ENCODE peak calls at places on chromosome 15, in four cellular contexts. F, U, O and Y are unnamed samples.

GRCh38 chr15:65791335-65792129 is 561 bp downstream of the DENND4A start:
- DNase-seq in F (peak; percentile 73), U (no peak), O (peak; percentile 85), Y (peak; percentile 61)

GRCh38 chr15:36808401-36809160 is 229.2 kb downstream of the CDIN1 start:
- DNase-seq in F (no peak), U (no peak), O (no peak), Y (no peak)

GRCh38 chr15:61829514-61829889 is 230.7 kb downstream of the VPS13C start:
- DNase-seq in F (no peak), U (no peak), O (no peak), Y (no peak)

GRCh38 chr15:77180270-77180669 is 109.4 kb upstream of the TSPAN3 start:
- DNase-seq in F (no peak), U (no peak), O (no peak), Y (no peak)

GRCh38 chr15:60982249-60982932 is 246.7 kb downstream of the RORA start:
- DNase-seq in F (no peak), U (no peak), O (no peak), Y (no peak)

GRCh38 chr15:79593119-79593869 is 161.2 kb downstream of the MINAR1 start:
- DNase-seq in F (no peak), U (no peak), O (no peak), Y (peak; percentile 15)

GRCh38 chr15:65414841-65415621 is 7.7 kb downstream of the IGDCC4 start:
- DNase-seq in F (peak; percentile 79), U (no peak), O (peak; percentile 58), Y (no peak)

GRCh38 chr15:70362911-70363310 is 265.2 kb upstream of the TLE3 start:
- DNase-seq in F (no peak), U (no peak), O (peak; percentile 40), Y (no peak)

GRCh38 chr15:75043509-75044257 is 20.3 kb downstream of the PPCDC start:
- DNase-seq in F (peak; percentile 97), U (peak; percentile 59), O (peak; percentile 98), Y (peak; percentile 97)

GRCh38 chr15:97168704-97169475 is 791.6 kb upstream of the ARRDC4 start:
- DNase-seq in F (no peak), U (no peak), O (no peak), Y (no peak)

GRCh38 chr15:26864664-26865191 is 2.1 kb upstream of the GABRA5 start:
- DNase-seq in F (no peak), U (no peak), O (no peak), Y (no peak)

GRCh38 chr15:38668433-38669159 is 104.0 kb upstream of the RASGRP1 start:
- DNase-seq in F (no peak), U (no peak), O (no peak), Y (no peak)

GRCh38 chr15:76196286-76196948 is 114.9 kb downstream of the ETFA start:
- DNase-seq in F (peak; percentile 91), U (no peak), O (peak; percentile 76), Y (no peak)

GRCh38 chr15:39748276-39748675 is 34.4 kb downstream of the FSIP1 start:
- DNase-seq in F (no peak), U (no peak), O (no peak), Y (no peak)

GRCh38 chr15:31279221-31280036 is 47.2 kb upstream of the KLF13 start:
- DNase-seq in F (peak; percentile 47), U (no peak), O (no peak), Y (peak; percentile 21)

GRCh38 chr15:22915866-22916515 is 64.2 kb downstream of the CYFIP1 start:
- DNase-seq in F (no peak), U (no peak), O (no peak), Y (no peak)

GRCh38 chr15:88974392-88974791 is 61.2 kb upstream of the MFGE8 start:
- DNase-seq in F (no peak), U (no peak), O (no peak), Y (no peak)

GRCh38 chr15:75460646-75461045 is 9.2 kb upstream of the SIN3A start:
- DNase-seq in F (no peak), U (no peak), O (no peak), Y (no peak)

GRCh38 chr15:50944692-50945091 is 36.2 kb downstream of the AP4E1 start:
- DNase-seq in F (no peak), U (no peak), O (no peak), Y (no peak)

GRCh38 chr15:75346796-75347221 is at the start of gene NEIL1:
- DNase-seq in F (peak; percentile 48), U (no peak), O (no peak), Y (peak; percentile 46)

GRCh38 chr15:76206325-76206976 is 104.8 kb downstream of the ETFA start:
- DNase-seq in F (peak; percentile 90), U (no peak), O (peak; percentile 71), Y (peak; percentile 58)

GRCh38 chr15:31501074-31501473 is 174.4 kb downstream of the KLF13 start:
- DNase-seq in F (no peak), U (no peak), O (no peak), Y (peak; percentile 16)

GRCh38 chr15:79656151-79656797 is 224.1 kb downstream of the MINAR1 start:
- DNase-seq in F (no peak), U (no peak), O (no peak), Y (no peak)

GRCh38 chr15:26882616-26883365 is 15.9 kb downstream of the GABRA5 start:
- DNase-seq in F (no peak), U (no peak), O (no peak), Y (no peak)

GRCh38 chr15:61339526-61339925 is 110.4 kb upstream of the RORA start:
- DNase-seq in F (no peak), U (no peak), O (no peak), Y (no peak)

DNA sequence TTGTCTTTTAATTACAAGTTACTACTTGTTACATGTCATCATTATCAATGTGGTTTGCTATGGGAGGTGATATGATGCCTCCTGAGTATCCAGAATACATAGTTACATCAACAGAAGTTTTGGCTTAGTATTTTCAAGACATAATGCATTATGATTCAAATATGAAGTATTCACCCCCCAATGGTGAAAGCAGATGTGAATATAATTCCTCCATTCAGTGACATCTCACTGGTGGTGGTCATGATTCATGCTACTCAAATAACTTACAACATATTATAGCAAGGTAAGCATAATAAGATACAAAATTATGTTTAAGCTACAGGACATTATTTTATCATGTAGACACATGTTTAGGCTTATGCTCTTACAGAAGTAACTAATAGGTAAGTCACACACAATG is 34.9 kb upstream of the TTBK2 start:
- DNase-seq in F (no peak), U (no peak), O (no peak), Y (no peak)
- H3K27ac ChIP-seq in F (no peak overlapping the region), U (no peak overlapping the region), O (no peak overlapping the region), Y (no peak overlapping the region)

DNA sequence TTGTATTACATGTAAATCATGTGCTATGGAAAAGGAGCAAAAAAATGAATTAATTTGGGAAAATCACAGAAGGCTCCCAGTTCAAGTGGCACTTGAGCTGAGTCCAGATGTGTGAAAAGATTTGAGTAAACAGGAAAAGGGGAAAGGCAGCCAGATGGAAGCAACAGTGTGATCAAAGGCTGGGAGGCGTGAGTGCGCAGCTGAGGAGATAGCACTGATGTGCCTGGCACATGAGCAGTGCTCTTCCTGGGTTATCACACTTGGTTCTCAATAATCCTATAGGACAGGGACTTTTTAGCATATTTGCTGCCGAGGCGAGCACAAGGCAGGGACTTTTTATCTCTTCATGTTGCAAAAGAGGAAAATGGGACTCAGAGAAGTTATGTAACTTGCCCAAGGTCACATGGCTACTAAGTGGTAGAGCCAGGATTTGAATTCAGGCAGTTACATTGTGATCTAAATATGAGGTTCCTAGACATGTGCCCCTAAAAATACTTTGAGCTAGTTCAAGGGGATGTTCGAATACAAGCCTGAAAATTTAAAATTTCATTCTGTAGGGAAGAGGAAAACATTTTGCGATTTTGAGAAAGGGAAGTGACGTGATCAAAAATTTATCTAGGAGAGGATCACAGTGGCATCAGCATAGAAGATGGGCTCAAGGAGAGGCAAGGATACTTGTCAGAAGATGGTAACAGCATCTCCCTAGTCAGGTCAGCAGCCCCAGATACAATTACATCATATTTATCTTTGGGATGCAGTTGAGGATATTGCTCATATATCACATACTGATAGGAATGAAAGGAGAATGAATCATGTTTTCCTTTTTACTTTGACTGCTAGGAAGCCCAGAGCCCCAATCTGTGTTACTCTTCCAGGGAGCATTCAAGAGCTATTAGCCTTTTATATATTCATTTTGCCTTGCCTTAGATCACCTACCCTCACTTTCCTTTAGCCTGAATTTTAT is 39.8 kb downstream of the CORO2B start:
- DNase-seq in F (no peak), U (no peak), O (no peak), Y (no peak)
- H3K4me1 ChIP-seq in F (peaks cover 7% of the 10 kb centered on the region), U (peaks cover 4% of the 10 kb centered on the region), O (peaks cover 41% of the 10 kb centered on the region), Y (no peaks in the 10 kb centered on the region)

GRCh38 chr15:67080900-67081431 is 15.6 kb downstream of the SMAD3 start:
- DNase-seq in F (peak; percentile 83), U (peak; percentile 60), O (no peak), Y (peak; percentile 42)
- H3K4me3 ChIP-seq in F (peak overlapping the region; percentile 1), U (no peak overlapping the region), O (no peak overlapping the region), Y (no peak overlapping the region)

GRCh38 chr15:28935316-28935715 is 49.5 kb downstream of the APBA2 start:
- DNase-seq in F (no peak), U (no peak), O (no peak), Y (no peak)

GRCh38 chr15:28934645-28935044 is 48.9 kb downstream of the APBA2 start:
- DNase-seq in F (no peak), U (no peak), O (no peak), Y (no peak)

GRCh38 chr15:28937271-28937670 is 51.5 kb downstream of the APBA2 start:
- DNase-seq in F (no peak), U (no peak), O (no peak), Y (no peak)

GRCh38 chr15:28936481-28936881 is 50.7 kb downstream of the APBA2 start:
- DNase-seq in F (no peak), U (no peak), O (no peak), Y (no peak)

DNA sequence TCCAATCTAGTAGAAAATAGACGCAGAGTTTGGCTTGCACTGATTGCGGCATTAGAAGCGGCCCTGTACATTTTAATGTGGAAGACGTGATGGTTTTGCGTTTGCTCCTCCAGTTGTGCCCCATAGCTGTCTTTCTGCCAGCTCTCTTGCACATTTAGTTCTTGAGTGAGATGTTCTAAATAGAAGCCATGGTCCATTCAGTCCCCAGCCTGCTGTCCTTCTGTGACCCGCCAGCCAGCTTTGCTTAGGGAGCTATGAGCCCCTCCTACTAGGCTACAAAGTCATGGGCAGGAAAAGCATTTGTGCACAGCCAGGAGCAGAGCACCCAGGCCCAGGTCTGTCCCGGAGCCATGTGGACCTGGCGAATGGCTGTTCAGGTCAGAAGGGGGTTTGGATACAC is 50.3 kb downstream of the APBA2 start:
- DNase-seq in F (no peak), U (no peak), O (no peak), Y (no peak)
- H3K27ac ChIP-seq in F (no peak overlapping the region), U (no peak overlapping the region), O (no peak overlapping the region), Y (no peak overlapping the region)

DNA sequence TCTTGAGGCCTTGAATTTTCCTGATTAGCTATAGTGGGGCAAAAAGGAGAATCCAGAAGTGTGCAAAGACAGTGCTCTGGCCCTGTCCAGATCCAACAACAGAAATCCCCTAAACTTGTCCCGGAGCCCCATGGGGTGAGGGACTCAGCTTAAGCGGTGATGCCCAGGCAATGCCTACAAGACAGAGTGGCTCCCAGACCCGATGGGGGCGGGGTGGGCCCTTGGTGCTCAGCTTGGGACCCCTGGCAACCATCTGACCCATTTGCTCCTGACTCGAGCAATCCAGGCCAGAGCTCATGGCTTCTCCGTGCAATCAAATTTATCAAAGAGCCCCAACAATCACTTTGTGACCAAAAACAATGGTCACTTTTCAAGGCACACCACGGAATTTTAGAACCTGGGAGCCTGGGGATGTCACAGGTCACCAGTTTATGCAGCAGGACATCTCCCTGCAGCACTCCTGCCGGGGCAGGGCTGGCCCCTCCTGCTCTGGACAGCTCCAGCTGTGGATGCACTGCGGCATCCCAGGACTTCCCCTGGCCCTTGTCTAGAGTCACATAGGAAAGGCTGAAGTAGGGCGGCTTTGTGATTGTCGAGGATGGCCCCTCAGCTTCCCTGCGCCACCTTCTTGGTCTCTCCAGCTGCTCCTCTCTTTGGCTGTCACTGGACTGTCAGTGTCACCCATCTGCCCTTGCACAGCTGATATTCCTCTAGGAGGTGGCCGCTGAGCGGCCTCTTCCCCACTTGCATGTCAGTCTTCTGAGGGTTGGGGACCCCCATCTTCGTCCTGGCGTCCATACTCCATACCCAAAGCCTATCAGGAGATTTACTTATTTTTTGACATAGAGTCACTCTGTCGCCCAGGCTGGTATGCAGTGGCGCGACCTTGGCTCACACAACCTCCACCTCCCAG is 28.4 kb downstream of the RGMA start:
- DNase-seq in F (peak; percentile 42), U (no peak), O (no peak), Y (no peak)
- H3K4me1 ChIP-seq in F (peaks cover 78% of the 10 kb centered on the region), U (peaks cover 31% of the 10 kb centered on the region), O (peaks cover 13% of the 10 kb centered on the region), Y (no peaks in the 10 kb centered on the region)